ENCODE peak calls at places on chromosomes 11 and 22, in four cellular contexts. One of them, this sample, is unnamed.
A peak's percentile ranks its signal among the peaks of the same experiment; 100 is the strongest.

GRCh38 chr11:46679252-46680163 is 20.9 kb downstream of the ARHGAP1 start:
- DNase-seq in NCI-H345: no peak
- DNase-seq in NCI-H748 treated with DMSO at 0.1 percent for 48 hours: no peak
- DNase-seq in NCI-H774: no peak
- DNase-seq in this sample: no peak

GRCh38 chr22:17359501-17359900 is 9.8 kb upstream of the CECR2 start:
- DNase-seq in NCI-H748 treated with DMSO at 0.1 percent for 48 hours: no peak
- DNase-seq in NCI-H345: no peak
- DNase-seq in NCI-H774: no peak
- DNase-seq in this sample: no peak

GRCh38 chr11:65417702-65418430 is 4.7 kb upstream of the NEAT1 start:
- DNase-seq in NCI-H774: no peak
- DNase-seq in NCI-H345: no peak
- DNase-seq in NCI-H748 treated with DMSO at 0.1 percent for 48 hours: no peak
- DNase-seq in this sample: no peak

GRCh38 chr11:73838443-73839122 is 38.1 kb downstream of the COA4 start:
- DNase-seq in NCI-H774: no peak
- DNase-seq in NCI-H345: no peak
- DNase-seq in NCI-H748 treated with DMSO at 0.1 percent for 48 hours: no peak
- DNase-seq in this sample: no peak

GRCh38 chr11:62540804-62541671 is 5.6 kb downstream of the AHNAK start:
- DNase-seq in NCI-H774: no peak
- DNase-seq in NCI-H345: no peak
- DNase-seq in NCI-H748 treated with DMSO at 0.1 percent for 48 hours: no peak
- DNase-seq in this sample: no peak

GRCh38 chr11:2671748-2672147 is 28.0 kb downstream of the KCNQ1OT1 start:
- DNase-seq in NCI-H774: no peak
- DNase-seq in NCI-H345: no peak
- DNase-seq in NCI-H748 treated with DMSO at 0.1 percent for 48 hours: no peak
- DNase-seq in this sample: no peak

GRCh38 chr22:50438305-50439275 is 36.2 kb downstream of the SBF1 start:
- DNase-seq in NCI-H748 treated with DMSO at 0.1 percent for 48 hours: no peak
- DNase-seq in NCI-H345: no peak
- DNase-seq in NCI-H774: no peak
- DNase-seq in this sample: no peak

GRCh38 chr11:44398266-44399045 is 88.5 kb upstream of the ALX4 start:
- DNase-seq in NCI-H774: no peak
- DNase-seq in NCI-H345: no peak
- DNase-seq in NCI-H748 treated with DMSO at 0.1 percent for 48 hours: no peak
- DNase-seq in this sample: no peak

GRCh38 chr11:90476442-90477007 is 253.7 kb upstream of the CHORDC1 start:
- DNase-seq in NCI-H774: no peak
- DNase-seq in NCI-H748 treated with DMSO at 0.1 percent for 48 hours: peak; percentile 25
- DNase-seq in NCI-H345: peak; percentile 50
- DNase-seq in this sample: no peak

GRCh38 chr11:120432056-120433018 is 79.2 kb upstream of the GRIK4 start:
- DNase-seq in NCI-H345: no peak
- DNase-seq in NCI-H748 treated with DMSO at 0.1 percent for 48 hours: no peak
- DNase-seq in NCI-H774: no peak
- DNase-seq in this sample: no peak

GRCh38 chr11:128188346-128189115 is 398.8 kb downstream of the ETS1 start:
- DNase-seq in NCI-H774: no peak
- DNase-seq in NCI-H748 treated with DMSO at 0.1 percent for 48 hours: no peak
- DNase-seq in NCI-H345: no peak
- DNase-seq in this sample: no peak

GRCh38 chr11:133710681-133711240 is 134.6 kb downstream of the SPATA19 start:
- DNase-seq in NCI-H774: no peak
- DNase-seq in NCI-H748 treated with DMSO at 0.1 percent for 48 hours: no peak
- DNase-seq in NCI-H345: no peak
- DNase-seq in this sample: no peak

GRCh38 chr11:95897731-95898130 is 26.2 kb downstream of the MTMR2 start:
- DNase-seq in NCI-H748 treated with DMSO at 0.1 percent for 48 hours: no peak
- DNase-seq in NCI-H345: no peak
- DNase-seq in NCI-H774: no peak
- DNase-seq in this sample: no peak

GRCh38 chr11:68749501-68750196 is 1.7 kb downstream of the TESMIN start:
- DNase-seq in NCI-H748 treated with DMSO at 0.1 percent for 48 hours: no peak
- DNase-seq in NCI-H345: no peak
- DNase-seq in NCI-H774: no peak
- DNase-seq in this sample: no peak

GRCh38 chr11:6931146-6931713 is 5.0 kb downstream of the ZNF215 start:
- DNase-seq in NCI-H748 treated with DMSO at 0.1 percent for 48 hours: no peak
- DNase-seq in NCI-H774: no peak
- DNase-seq in NCI-H345: no peak
- DNase-seq in this sample: no peak

GRCh38 chr11:17986007-17986710 is 26.7 kb downstream of the SERGEF start:
- DNase-seq in NCI-H748 treated with DMSO at 0.1 percent for 48 hours: no peak
- DNase-seq in NCI-H345: no peak
- DNase-seq in NCI-H774: no peak
- DNase-seq in this sample: no peak

GRCh38 chr22:42745118-42745517 is 24.4 kb upstream of the A4GALT start:
- DNase-seq in NCI-H774: no peak
- DNase-seq in NCI-H748 treated with DMSO at 0.1 percent for 48 hours: no peak
- DNase-seq in NCI-H345: no peak
- DNase-seq in this sample: no peak

GRCh38 chr11:69956669-69957190 is 121.4 kb upstream of the ANO1 start:
- DNase-seq in NCI-H345: no peak
- DNase-seq in NCI-H748 treated with DMSO at 0.1 percent for 48 hours: no peak
- DNase-seq in NCI-H774: no peak
- DNase-seq in this sample: no peak

GRCh38 chr22:43707650-43708049 is 104.5 kb downstream of the EFCAB6 start:
- DNase-seq in NCI-H748 treated with DMSO at 0.1 percent for 48 hours: no peak
- DNase-seq in NCI-H345: no peak
- DNase-seq in NCI-H774: no peak
- DNase-seq in this sample: peak; percentile 1

GRCh38 chr22:44583076-44583760 is 85.2 kb upstream of the RTL6 start:
- DNase-seq in NCI-H748 treated with DMSO at 0.1 percent for 48 hours: no peak
- DNase-seq in NCI-H774: no peak
- DNase-seq in NCI-H345: no peak
- DNase-seq in this sample: no peak

GRCh38 chr11:43067681-43068080 is 244.1 kb upstream of the API5 start:
- DNase-seq in NCI-H748 treated with DMSO at 0.1 percent for 48 hours: no peak
- DNase-seq in NCI-H774: no peak
- DNase-seq in NCI-H345: no peak
- DNase-seq in this sample: no peak

GRCh38 chr11:16186680-16187079 is 169.7 kb downstream of the SOX6 start:
- DNase-seq in NCI-H345: no peak
- DNase-seq in NCI-H748 treated with DMSO at 0.1 percent for 48 hours: no peak
- DNase-seq in NCI-H774: no peak
- DNase-seq in this sample: no peak

GRCh38 chr11:32138902-32139301 is 48.0 kb downstream of the RCN1 start:
- DNase-seq in NCI-H774: no peak
- DNase-seq in NCI-H748 treated with DMSO at 0.1 percent for 48 hours: no peak
- DNase-seq in NCI-H345: no peak
- DNase-seq in this sample: no peak

GRCh38 chr22:28246392-28246791 is 327.3 kb upstream of the PITPNB start:
- DNase-seq in NCI-H345: no peak
- DNase-seq in NCI-H748 treated with DMSO at 0.1 percent for 48 hours: no peak
- DNase-seq in NCI-H774: no peak
- DNase-seq in this sample: no peak

GRCh38 chr22:46941958-46942815 is 179.7 kb downstream of the TBC1D22A start:
- DNase-seq in NCI-H345: no peak
- DNase-seq in NCI-H748 treated with DMSO at 0.1 percent for 48 hours: no peak
- DNase-seq in NCI-H774: no peak
- DNase-seq in this sample: no peak

GRCh38 chr11:36326524-36327419 is 30.7 kb downstream of the PRR5L start:
- DNase-seq in NCI-H748 treated with DMSO at 0.1 percent for 48 hours: no peak
- DNase-seq in NCI-H345: no peak
- DNase-seq in NCI-H774: no peak
- DNase-seq in this sample: no peak

GRCh38 chr11:18404062-18404461 is 8.1 kb upstream of the LDHC start:
- DNase-seq in NCI-H345: no peak
- DNase-seq in NCI-H774: no peak
- DNase-seq in NCI-H748 treated with DMSO at 0.1 percent for 48 hours: no peak
- DNase-seq in this sample: no peak

GRCh38 chr11:102050927-102051575 is 3.8 kb downstream of the CFAP300 start:
- DNase-seq in NCI-H748 treated with DMSO at 0.1 percent for 48 hours: no peak
- DNase-seq in NCI-H774: no peak
- DNase-seq in NCI-H345: no peak
- DNase-seq in this sample: no peak

GRCh38 chr11:30949838-30950237 is 363.7 kb upstream of the MPPED2 start:
- DNase-seq in NCI-H774: no peak
- DNase-seq in NCI-H748 treated with DMSO at 0.1 percent for 48 hours: no peak
- DNase-seq in NCI-H345: no peak
- DNase-seq in this sample: no peak

GRCh38 chr11:85123752-85124231 is 503.4 kb downstream of the DLG2 start:
- DNase-seq in NCI-H345: no peak
- DNase-seq in NCI-H774: no peak
- DNase-seq in NCI-H748 treated with DMSO at 0.1 percent for 48 hours: no peak
- DNase-seq in this sample: no peak

GRCh38 chr22:25067851-25068421 is 115.4 kb downstream of the KIAA1671 start:
- DNase-seq in NCI-H748 treated with DMSO at 0.1 percent for 48 hours: no peak
- DNase-seq in NCI-H774: no peak
- DNase-seq in NCI-H345: peak; percentile 16
- DNase-seq in this sample: no peak

This sample was measured in DMS153.